ENCODE peak calls at places on chromosomes 1 and 21, in seven cellular contexts. One of them, this sample, is unnamed.

GRCh38 chr1:18556364-18556763 is 74.3 kb upstream of the PAX7 start:
- DNase-seq in heart left ventricle: no peak
- DNase-seq in thoracic aorta: no peak
- DNase-seq in PC-9: no peak
- DNase-seq in esophagus squamous epithelium: no peak
- DNase-seq in heart right ventricle: no peak
- DNase-seq in WERI-Rb-1: no peak
- DNase-seq in this sample: peak

GRCh38 chr1:158087320-158087927 is 93.3 kb upstream of the CD1D start:
- DNase-seq in thoracic aorta: no peak
- DNase-seq in WERI-Rb-1: peak
- DNase-seq in heart right ventricle: no peak
- DNase-seq in PC-9: peak
- DNase-seq in esophagus squamous epithelium: no peak
- DNase-seq in heart left ventricle: peak
- DNase-seq in this sample: peak

GRCh38 chr1:207850621-207851407 is 60.1 kb downstream of the CD34 start:
- DNase-seq in esophagus squamous epithelium: no peak
- DNase-seq in PC-9: no peak
- DNase-seq in heart left ventricle: peak
- DNase-seq in WERI-Rb-1: no peak
- DNase-seq in heart right ventricle: peak
- DNase-seq in thoracic aorta: no peak
- DNase-seq in this sample: no peak

GRCh38 chr1:205983925-205984725 is 19.1 kb downstream of the RAB7B start:
- DNase-seq in thoracic aorta: no peak
- DNase-seq in PC-9: peak
- DNase-seq in esophagus squamous epithelium: no peak
- DNase-seq in heart right ventricle: peak
- DNase-seq in WERI-Rb-1: peak
- DNase-seq in heart left ventricle: peak
- DNase-seq in this sample: peak

GRCh38 chr1:242690849-242691602 is 166.5 kb upstream of the PLD5 start:
- DNase-seq in PC-9: no peak
- DNase-seq in heart left ventricle: no peak
- DNase-seq in thoracic aorta: no peak
- DNase-seq in esophagus squamous epithelium: no peak
- DNase-seq in WERI-Rb-1: no peak
- DNase-seq in heart right ventricle: no peak
- DNase-seq in this sample: no peak

GRCh38 chr1:21340230-21340564 is 49.9 kb upstream of the ECE1 start:
- DNase-seq in thoracic aorta: no peak
- DNase-seq in WERI-Rb-1: no peak
- DNase-seq in heart left ventricle: no peak
- DNase-seq in esophagus squamous epithelium: no peak
- DNase-seq in heart right ventricle: peak
- DNase-seq in PC-9: peak
- DNase-seq in this sample: no peak

GRCh38 chr1:107277022-107277421 is 136.2 kb downstream of the NTNG1 start:
- DNase-seq in PC-9: peak
- DNase-seq in WERI-Rb-1: peak
- DNase-seq in thoracic aorta: no peak
- DNase-seq in heart left ventricle: no peak
- DNase-seq in heart right ventricle: no peak
- DNase-seq in esophagus squamous epithelium: no peak
- DNase-seq in this sample: peak

GRCh38 chr1:48105167-48105566 is 108.0 kb upstream of the TRABD2B start:
- DNase-seq in heart left ventricle: no peak
- DNase-seq in PC-9: no peak
- DNase-seq in esophagus squamous epithelium: no peak
- DNase-seq in heart right ventricle: no peak
- DNase-seq in WERI-Rb-1: peak
- DNase-seq in thoracic aorta: no peak
- DNase-seq in this sample: no peak

GRCh38 chr1:67308136-67308535 is 463 bp downstream of the IL12RB2 start:
- DNase-seq in heart right ventricle: no peak
- DNase-seq in PC-9: no peak
- DNase-seq in WERI-Rb-1: no peak
- DNase-seq in thoracic aorta: no peak
- DNase-seq in esophagus squamous epithelium: no peak
- DNase-seq in heart left ventricle: no peak
- DNase-seq in this sample: no peak

GRCh38 chr1:40774266-40774998 is 9.2 kb upstream of the KCNQ4 start:
- DNase-seq in esophagus squamous epithelium: no peak
- DNase-seq in thoracic aorta: no peak
- DNase-seq in heart right ventricle: peak
- DNase-seq in WERI-Rb-1: peak
- DNase-seq in PC-9: peak
- DNase-seq in heart left ventricle: no peak
- DNase-seq in this sample: peak

GRCh38 chr1:93222987-93223675 is 42.6 kb downstream of the CCDC18 start:
- DNase-seq in esophagus squamous epithelium: no peak
- DNase-seq in thoracic aorta: no peak
- DNase-seq in heart right ventricle: no peak
- DNase-seq in WERI-Rb-1: no peak
- DNase-seq in heart left ventricle: no peak
- DNase-seq in PC-9: no peak
- DNase-seq in this sample: no peak

GRCh38 chr1:186775881-186776560 is 52.7 kb upstream of the PLA2G4A start:
- DNase-seq in heart left ventricle: no peak
- DNase-seq in thoracic aorta: no peak
- DNase-seq in heart right ventricle: no peak
- DNase-seq in esophagus squamous epithelium: no peak
- DNase-seq in PC-9: no peak
- DNase-seq in WERI-Rb-1: no peak
- DNase-seq in this sample: no peak

GRCh38 chr21:45248893-45249381 is 38.8 kb downstream of the POFUT2 start:
- DNase-seq in thoracic aorta: no peak
- DNase-seq in PC-9: peak
- DNase-seq in heart right ventricle: no peak
- DNase-seq in esophagus squamous epithelium: no peak
- DNase-seq in WERI-Rb-1: peak
- DNase-seq in heart left ventricle: no peak
- DNase-seq in this sample: peak

GRCh38 chr1:11752359-11753208 is 9.4 kb upstream of the C1orf167 start:
- DNase-seq in WERI-Rb-1: peak
- DNase-seq in heart right ventricle: no peak
- DNase-seq in PC-9: no peak
- DNase-seq in thoracic aorta: no peak
- DNase-seq in esophagus squamous epithelium: no peak
- DNase-seq in heart left ventricle: no peak
- DNase-seq in this sample: no peak

GRCh38 chr21:17492415-17493168 is 20.3 kb upstream of the CXADR start:
- DNase-seq in heart left ventricle: no peak
- DNase-seq in heart right ventricle: no peak
- DNase-seq in thoracic aorta: no peak
- DNase-seq in PC-9: no peak
- DNase-seq in esophagus squamous epithelium: no peak
- DNase-seq in WERI-Rb-1: no peak
- DNase-seq in this sample: peak

GRCh38 chr1:207993477-207994445 is 82.8 kb upstream of the CD34 start:
- DNase-seq in thoracic aorta: no peak
- DNase-seq in WERI-Rb-1: peak
- DNase-seq in heart right ventricle: no peak
- DNase-seq in PC-9: no peak
- DNase-seq in heart left ventricle: no peak
- DNase-seq in esophagus squamous epithelium: no peak
- DNase-seq in this sample: peak

GRCh38 chr1:229104654-229105053 is 166.3 kb upstream of the RAB4A start:
- DNase-seq in WERI-Rb-1: no peak
- DNase-seq in esophagus squamous epithelium: no peak
- DNase-seq in PC-9: no peak
- DNase-seq in thoracic aorta: no peak
- DNase-seq in heart right ventricle: no peak
- DNase-seq in heart left ventricle: no peak
- DNase-seq in this sample: no peak

GRCh38 chr1:229101475-229101874 is 169.4 kb upstream of the RAB4A start:
- DNase-seq in PC-9: no peak
- DNase-seq in thoracic aorta: no peak
- DNase-seq in esophagus squamous epithelium: no peak
- DNase-seq in heart right ventricle: no peak
- DNase-seq in WERI-Rb-1: no peak
- DNase-seq in heart left ventricle: no peak
- DNase-seq in this sample: no peak

GRCh38 chr1:229101011-229101410 is 169.9 kb upstream of the RAB4A start:
- DNase-seq in esophagus squamous epithelium: no peak
- DNase-seq in heart right ventricle: no peak
- DNase-seq in PC-9: no peak
- DNase-seq in heart left ventricle: no peak
- DNase-seq in thoracic aorta: no peak
- DNase-seq in WERI-Rb-1: no peak
- DNase-seq in this sample: no peak

GRCh38 chr1:229105109-229105508 is 165.8 kb upstream of the RAB4A start:
- DNase-seq in PC-9: no peak
- DNase-seq in esophagus squamous epithelium: no peak
- DNase-seq in heart left ventricle: no peak
- DNase-seq in heart right ventricle: no peak
- DNase-seq in WERI-Rb-1: no peak
- DNase-seq in thoracic aorta: no peak
- DNase-seq in this sample: no peak

GRCh38 chr1:229102741-229103480 is 168.0 kb upstream of the RAB4A start:
- DNase-seq in WERI-Rb-1: no peak
- DNase-seq in thoracic aorta: no peak
- DNase-seq in esophagus squamous epithelium: no peak
- DNase-seq in heart left ventricle: no peak
- DNase-seq in PC-9: no peak
- DNase-seq in heart right ventricle: no peak
- DNase-seq in this sample: no peak
- TF ChIP-seq CTCF in WERI-Rb-1: peak
- TF ChIP-seq CTCF in thoracic aorta: no peak
- TF ChIP-seq CTCF in esophagus squamous epithelium: no peak
- TF ChIP-seq CTCF in heart left ventricle: no peak
- TF ChIP-seq CTCF in PC-9: no peak
- TF ChIP-seq CTCF in heart right ventricle: no peak
- TF ChIP-seq CTCF in this sample: no peak

GRCh38 chr1:84689514-84690396 is 506 bp downstream of the SSX2IP start:
- DNase-seq in PC-9: no peak
- DNase-seq in thoracic aorta: no peak
- DNase-seq in heart right ventricle: peak
- DNase-seq in heart left ventricle: peak
- DNase-seq in WERI-Rb-1: peak
- DNase-seq in esophagus squamous epithelium: no peak
- DNase-seq in this sample: peak

GRCh38 chr1:84686203-84686602 is 4.1 kb downstream of the SSX2IP start:
- DNase-seq in WERI-Rb-1: no peak
- DNase-seq in heart right ventricle: no peak
- DNase-seq in esophagus squamous epithelium: no peak
- DNase-seq in heart left ventricle: no peak
- DNase-seq in PC-9: no peak
- DNase-seq in thoracic aorta: no peak
- DNase-seq in this sample: no peak

GRCh38 chr1:84687703-84688460 is 2.4 kb downstream of the SSX2IP start:
- DNase-seq in esophagus squamous epithelium: no peak
- DNase-seq in thoracic aorta: no peak
- DNase-seq in WERI-Rb-1: no peak
- DNase-seq in heart left ventricle: no peak
- DNase-seq in PC-9: no peak
- DNase-seq in heart right ventricle: no peak
- DNase-seq in this sample: peak

GRCh38 chr1:84690397-84691138 is at the start of gene SSX2IP:
- DNase-seq in heart left ventricle: peak
- DNase-seq in thoracic aorta: peak
- DNase-seq in WERI-Rb-1: peak
- DNase-seq in heart right ventricle: peak
- DNase-seq in esophagus squamous epithelium: peak
- DNase-seq in PC-9: peak
- DNase-seq in this sample: peak

DNA sequence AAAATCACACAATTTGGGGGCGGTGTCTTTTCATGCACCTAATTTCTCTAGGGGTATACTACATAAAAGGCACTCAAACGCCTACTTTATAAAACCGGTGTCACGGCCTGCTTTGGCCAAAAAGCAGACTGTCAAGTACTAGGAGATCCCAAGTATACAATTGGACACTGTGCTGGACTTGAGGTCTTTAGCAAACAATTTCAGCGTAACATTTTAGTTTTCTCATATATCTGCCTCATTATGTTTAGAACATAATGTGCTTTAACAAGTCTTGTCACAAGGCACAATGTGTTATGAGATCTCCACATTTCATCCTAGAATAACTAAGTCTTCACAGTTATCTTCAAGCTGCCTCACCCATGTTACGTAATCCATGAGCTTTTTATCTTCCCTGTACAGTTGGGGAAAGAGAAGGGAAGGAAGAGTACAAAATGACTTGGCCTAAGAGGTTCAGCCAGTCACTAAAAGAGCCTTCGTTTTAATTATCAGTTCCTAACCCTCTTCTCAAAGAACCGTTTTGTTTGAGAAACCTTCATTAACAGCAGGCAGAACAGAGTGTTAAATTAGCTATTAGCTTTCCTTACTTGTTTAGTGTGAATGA is 1.7 kb downstream of the SSX2IP start:
- DNase-seq in heart right ventricle: no peak
- DNase-seq in thoracic aorta: no peak
- DNase-seq in esophagus squamous epithelium: no peak
- DNase-seq in heart left ventricle: no peak
- DNase-seq in WERI-Rb-1: no peak
- DNase-seq in PC-9: no peak
- DNase-seq in this sample: peak
- H3K4me3 ChIP-seq in heart right ventricle: peak
- H3K4me3 ChIP-seq in thoracic aorta: no peak
- H3K4me3 ChIP-seq in esophagus squamous epithelium: peak
- H3K4me3 ChIP-seq in heart left ventricle: peak
- H3K4me3 ChIP-seq in WERI-Rb-1: peak
- H3K4me3 ChIP-seq in PC-9: peak
- H3K4me3 ChIP-seq in this sample: no peak

GRCh38 chr1:151935154-151935553 is 25.8 kb upstream of the THEM4 start:
- DNase-seq in heart left ventricle: no peak
- DNase-seq in heart right ventricle: no peak
- DNase-seq in thoracic aorta: no peak
- DNase-seq in WERI-Rb-1: no peak
- DNase-seq in esophagus squamous epithelium: no peak
- DNase-seq in PC-9: no peak
- DNase-seq in this sample: no peak
- TF ChIP-seq CTCF in heart left ventricle: no peak
- TF ChIP-seq CTCF in heart right ventricle: no peak
- TF ChIP-seq CTCF in thoracic aorta: no peak
- TF ChIP-seq CTCF in WERI-Rb-1: no peak
- TF ChIP-seq CTCF in esophagus squamous epithelium: no peak
- TF ChIP-seq CTCF in PC-9: no peak
- TF ChIP-seq CTCF in this sample: no peak

DNA sequence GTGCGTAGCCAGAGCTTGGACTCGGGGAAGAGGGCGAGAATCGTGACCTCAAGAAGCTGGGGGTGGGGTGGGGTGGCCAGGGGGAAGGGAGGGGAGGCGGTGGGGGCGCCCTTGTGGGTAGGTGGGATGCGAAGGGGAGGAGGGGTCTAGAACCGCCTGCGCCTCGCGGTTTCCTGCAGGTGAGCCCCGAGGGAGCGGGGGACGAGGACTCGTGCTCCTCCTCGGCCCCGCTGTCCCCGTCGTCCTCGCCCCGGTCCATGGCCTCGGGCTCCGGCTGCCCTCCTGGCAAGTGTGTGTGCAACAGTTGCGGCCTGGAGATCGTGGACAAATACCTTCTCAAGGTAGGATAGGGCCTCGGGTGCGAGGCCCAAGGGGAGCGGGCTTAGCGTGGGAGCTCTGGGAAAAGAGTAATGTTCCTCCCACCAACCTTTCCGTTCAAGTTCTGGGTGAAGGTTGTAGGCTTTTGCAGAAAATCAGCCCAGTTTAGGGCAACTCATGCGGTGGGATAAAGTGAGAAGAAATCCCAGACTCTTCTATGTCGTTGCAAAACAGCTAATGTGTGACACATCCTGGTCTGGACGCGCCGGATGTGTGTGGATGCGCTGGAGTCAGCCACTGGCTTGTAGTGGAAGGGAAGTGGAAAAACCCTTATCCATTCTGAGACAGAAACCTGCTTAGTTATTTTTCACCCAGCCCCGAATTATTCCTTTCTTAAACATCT is 2.9 kb downstream of the LHX8 start:
- DNase-seq in heart right ventricle: no peak
- DNase-seq in WERI-Rb-1: no peak
- DNase-seq in thoracic aorta: no peak
- DNase-seq in heart left ventricle: no peak
- DNase-seq in PC-9: no peak
- DNase-seq in esophagus squamous epithelium: no peak
- DNase-seq in this sample: peak
- H3K4me3 ChIP-seq in heart right ventricle: no peak
- H3K4me3 ChIP-seq in WERI-Rb-1: peak
- H3K4me3 ChIP-seq in thoracic aorta: no peak
- H3K4me3 ChIP-seq in heart left ventricle: no peak
- H3K4me3 ChIP-seq in PC-9: no peak
- H3K4me3 ChIP-seq in esophagus squamous epithelium: peak
- H3K4me3 ChIP-seq in this sample: no peak

This sample was measured in cardiac fibroblast.